ENCODE peak calls at places on chromosomes 5 and 9, in five cellular contexts. N, D, X, Z and S are unnamed samples.

GRCh38 chr5:11904270-11904906 is at the start of gene CTNND2:
- DNase-seq in Z (no peak), N (peak), X (peak), D (peak), S (peak)

GRCh38 chr9:114156658-114157421 is 1.5 kb downstream of the COL27A1 start:
- DNase-seq in Z (peak), X (no peak), D (peak), N (no peak), S (peak)

GRCh38 chr5:38670066-38670465 is 113.6 kb upstream of the LIFR start:
- DNase-seq in N (no peak), D (no peak), Z (no peak), X (no peak), S (no peak)

GRCh38 chr5:75574791-75575190 is 36.5 kb upstream of the ANKDD1B start:
- DNase-seq in N (no peak), Z (no peak), X (no peak), D (no peak), S (no peak)

GRCh38 chr5:124963236-124963929 is 216.9 kb upstream of the ZNF608 start:
- DNase-seq in Z (no peak), D (peak), N (no peak), X (no peak), S (no peak)

GRCh38 chr5:176562189-176562588 is 13.0 kb downstream of the CDHR2 start:
- DNase-seq in Z (no peak), N (no peak), X (no peak), D (no peak), S (no peak)

GRCh38 chr5:170451764-170452365 is 52.0 kb upstream of the KCNIP1 start:
- DNase-seq in X (no peak), N (no peak), Z (no peak), D (no peak), S (no peak)

GRCh38 chr9:134025606-134026541 is 593 bp downstream of the BRD3OS start:
- DNase-seq in D (peak), Z (peak), X (no peak), N (peak), S (no peak)

GRCh38 chr5:172493906-172494305 is 39.6 kb upstream of the SH3PXD2B start:
- DNase-seq in Z (no peak), D (no peak), X (no peak), N (no peak), S (no peak)

GRCh38 chr5:9034671-9035070 is 511.2 kb downstream of the SEMA5A start:
- DNase-seq in D (peak), N (no peak), X (no peak), Z (no peak), S (no peak)

GRCh38 chr5:163696270-163696887 is 191.0 kb downstream of the MAT2B start:
- DNase-seq in D (peak), N (peak), X (peak), Z (no peak), S (no peak)

GRCh38 chr9:126226991-126227937 is 99.4 kb upstream of the MVB12B start:
- DNase-seq in Z (no peak), X (no peak), N (no peak), D (no peak), S (no peak)

GRCh38 chr9:16119861-16120641 is 567.2 kb downstream of the CCDC171 start:
- DNase-seq in D (no peak), X (no peak), Z (no peak), N (no peak), S (no peak)